ENCODE peak calls at places on chromosomes 4 and X, in four cellular contexts. B is nucleus accumbens, P is globus pallidus, K is Ammon's horn. Y is an unnamed sample.

GRCh38 chr4:99950913-99951254 is 809 bp upstream of the H2AZ1 start:
- DNase-seq in B (no peak), P (no peak), K (no peak), Y (no peak)

GRCh38 chr4:152534541-152535231 is 1.2 kb downstream of the FBXW7 start:
- DNase-seq in B (peak; percentile 10), P (peak; percentile 7), K (peak; percentile 31), Y (no peak)

GRCh38 chrX:13690836-13691235 is 1.9 kb downstream of the RAB9A start:
- DNase-seq in P (no peak), B (no peak), K (no peak), Y (no peak)

GRCh38 chrX:29231800-29232199 is 644.6 kb downstream of the IL1RAPL1 start:
- DNase-seq in P (peak; percentile 22), B (no peak), K (no peak), Y (no peak)

GRCh38 chr4:83974111-83974789 is 438.3 kb downstream of the GPAT3 start:
- DNase-seq in P (no peak), K (no peak), B (no peak), Y (no peak)

GRCh38 chr4:15231265-15232091 is 196.4 kb upstream of the C1QTNF7 start:
- DNase-seq in B (peak; percentile 7), K (peak; percentile 84), P (peak; percentile 80), Y (peak; percentile 14)

GRCh38 chr4:127210877-127211276 is 421.9 kb upstream of the INTU start:
- DNase-seq in P (no peak), K (no peak), B (no peak), Y (no peak)

GRCh38 chr4:76809594-76810305 is 88.2 kb downstream of the SOWAHB start:
- DNase-seq in K (no peak), P (no peak), B (no peak), Y (no peak)

GRCh38 chr4:139243448-139244365 is 36.3 kb downstream of the MGARP start:
- DNase-seq in K (peak; percentile 24), P (no peak), B (no peak), Y (no peak)

GRCh38 chrX:56366901-56367300 is 134.7 kb downstream of the KLF8 start:
- DNase-seq in P (no peak), B (no peak), K (no peak), Y (no peak)

GRCh38 chr4:142781114-142781513 is 65.0 kb downstream of the INPP4B start:
- DNase-seq in K (no peak), P (no peak), B (no peak), Y (no peak)

GRCh38 chr4:10082047-10082446 is 34.6 kb downstream of the WDR1 start:
- DNase-seq in K (no peak), B (no peak), P (no peak), Y (no peak)

GRCh38 chr4:74608151-74608949 is 163.4 kb downstream of the AREG start:
- DNase-seq in B (no peak), K (no peak), P (no peak), Y (no peak)

GRCh38 chr4:151584101-151584500 is 175.1 kb downstream of the FHIP1A start:
- DNase-seq in P (no peak), B (no peak), K (no peak), Y (no peak)